ENCODE peak calls at places on chromosomes 6 and 20, in five cellular contexts. One of them, this sample, is unnamed.

GRCh38 chr20:4064118-4064962 is 49.0 kb upstream of the RNF24 start:
- DNase-seq in dorsolateral prefrontal cortex: peak
- DNase-seq in type B pancreatic cell: no peak
- DNase-seq in neural progenitor cell: peak
- DNase-seq in fibroblast of mammary gland: peak
- DNase-seq in this sample: peak

GRCh38 chr6:37915463-37915862 is 95.9 kb downstream of the ZFAND3 start:
- DNase-seq in dorsolateral prefrontal cortex: no peak
- DNase-seq in type B pancreatic cell: no peak
- DNase-seq in neural progenitor cell: no peak
- DNase-seq in fibroblast of mammary gland: no peak
- DNase-seq in this sample: no peak

GRCh38 chr6:134517145-134517658 is 199.3 kb upstream of the SGK1 start:
- DNase-seq in dorsolateral prefrontal cortex: no peak
- DNase-seq in type B pancreatic cell: no peak
- DNase-seq in neural progenitor cell: peak
- DNase-seq in fibroblast of mammary gland: peak
- DNase-seq in this sample: no peak

GRCh38 chr6:12269100-12269499 is 21.1 kb upstream of the EDN1 start:
- DNase-seq in dorsolateral prefrontal cortex: no peak
- DNase-seq in type B pancreatic cell: no peak
- DNase-seq in neural progenitor cell: no peak
- DNase-seq in fibroblast of mammary gland: no peak
- DNase-seq in this sample: no peak

GRCh38 chr6:88641178-88641903 is 322.1 kb downstream of the RNGTT start:
- DNase-seq in dorsolateral prefrontal cortex: no peak
- DNase-seq in type B pancreatic cell: no peak
- DNase-seq in neural progenitor cell: no peak
- DNase-seq in fibroblast of mammary gland: no peak
- DNase-seq in this sample: no peak

GRCh38 chr6:33577106-33577535 is 3.0 kb downstream of the BAK1 start:
- DNase-seq in dorsolateral prefrontal cortex: no peak
- DNase-seq in type B pancreatic cell: no peak
- DNase-seq in neural progenitor cell: no peak
- DNase-seq in fibroblast of mammary gland: peak
- DNase-seq in this sample: no peak

GRCh38 chr6:100167585-100167984 is 173.6 kb upstream of the MCHR2 start:
- DNase-seq in dorsolateral prefrontal cortex: no peak
- DNase-seq in type B pancreatic cell: no peak
- DNase-seq in neural progenitor cell: no peak
- DNase-seq in fibroblast of mammary gland: no peak
- DNase-seq in this sample: no peak

GRCh38 chr6:167154291-167154690 is 3.5 kb downstream of the GPR31 start:
- DNase-seq in dorsolateral prefrontal cortex: no peak
- DNase-seq in type B pancreatic cell: no peak
- DNase-seq in neural progenitor cell: no peak
- DNase-seq in fibroblast of mammary gland: no peak
- DNase-seq in this sample: no peak

GRCh38 chr20:45611054-45611453 is 18.5 kb upstream of the WFDC10A start:
- DNase-seq in dorsolateral prefrontal cortex: no peak
- DNase-seq in type B pancreatic cell: no peak
- DNase-seq in neural progenitor cell: no peak
- DNase-seq in fibroblast of mammary gland: peak
- DNase-seq in this sample: peak

GRCh38 chr6:169592558-169592957 is 109.3 kb downstream of the WDR27 start:
- DNase-seq in dorsolateral prefrontal cortex: no peak
- DNase-seq in type B pancreatic cell: no peak
- DNase-seq in neural progenitor cell: no peak
- DNase-seq in fibroblast of mammary gland: peak
- DNase-seq in this sample: no peak

GRCh38 chr20:13355386-13355785 is 134.3 kb downstream of the ISM1 start:
- DNase-seq in dorsolateral prefrontal cortex: no peak
- DNase-seq in type B pancreatic cell: no peak
- DNase-seq in neural progenitor cell: no peak
- DNase-seq in fibroblast of mammary gland: no peak
- DNase-seq in this sample: no peak

GRCh38 chr6:16901777-16902176 is 140.5 kb upstream of the ATXN1 start:
- DNase-seq in dorsolateral prefrontal cortex: peak
- DNase-seq in type B pancreatic cell: no peak
- DNase-seq in neural progenitor cell: no peak
- DNase-seq in fibroblast of mammary gland: peak
- DNase-seq in this sample: no peak

GRCh38 chr6:13614126-13614925 is 809 bp upstream of the NOL7 start:
- DNase-seq in dorsolateral prefrontal cortex: no peak
- DNase-seq in type B pancreatic cell: peak
- DNase-seq in neural progenitor cell: peak
- DNase-seq in fibroblast of mammary gland: peak
- DNase-seq in this sample: no peak

GRCh38 chr6:135909737-135910387 is 58.4 kb downstream of the PDE7B start:
- DNase-seq in dorsolateral prefrontal cortex: no peak
- DNase-seq in type B pancreatic cell: no peak
- DNase-seq in neural progenitor cell: peak
- DNase-seq in fibroblast of mammary gland: peak
- DNase-seq in this sample: no peak

GRCh38 chr6:168147205-168147738 is 68.3 kb upstream of the FRMD1 start:
- DNase-seq in dorsolateral prefrontal cortex: no peak
- DNase-seq in type B pancreatic cell: peak
- DNase-seq in neural progenitor cell: no peak
- DNase-seq in fibroblast of mammary gland: no peak
- DNase-seq in this sample: peak

GRCh38 chr6:36727491-36728021 is 29.9 kb downstream of the RAB44 start:
- DNase-seq in dorsolateral prefrontal cortex: no peak
- DNase-seq in type B pancreatic cell: no peak
- DNase-seq in neural progenitor cell: no peak
- DNase-seq in fibroblast of mammary gland: peak
- DNase-seq in this sample: no peak

GRCh38 chr20:2688041-2688591 is 4.5 kb upstream of the EBF4 start:
- DNase-seq in dorsolateral prefrontal cortex: peak
- DNase-seq in type B pancreatic cell: no peak
- DNase-seq in neural progenitor cell: peak
- DNase-seq in fibroblast of mammary gland: peak
- DNase-seq in this sample: no peak

GRCh38 chr20:23106271-23106851 is 20.2 kb upstream of the CD93 start:
- DNase-seq in dorsolateral prefrontal cortex: no peak
- DNase-seq in type B pancreatic cell: no peak
- DNase-seq in neural progenitor cell: no peak
- DNase-seq in fibroblast of mammary gland: no peak
- DNase-seq in this sample: no peak

GRCh38 chr6:46888578-46888977 is 33.2 kb downstream of the ADGRF5 start:
- DNase-seq in dorsolateral prefrontal cortex: no peak
- DNase-seq in type B pancreatic cell: no peak
- DNase-seq in neural progenitor cell: no peak
- DNase-seq in fibroblast of mammary gland: no peak
- DNase-seq in this sample: no peak

GRCh38 chr6:39887692-39888450 is 46.4 kb downstream of the MOCS1 start:
- DNase-seq in dorsolateral prefrontal cortex: peak
- DNase-seq in type B pancreatic cell: no peak
- DNase-seq in neural progenitor cell: peak
- DNase-seq in fibroblast of mammary gland: peak
- DNase-seq in this sample: no peak

GRCh38 chr6:44381739-44382138 is 5.8 kb upstream of the CDC5L start:
- DNase-seq in dorsolateral prefrontal cortex: no peak
- DNase-seq in type B pancreatic cell: no peak
- DNase-seq in neural progenitor cell: no peak
- DNase-seq in fibroblast of mammary gland: peak
- DNase-seq in this sample: no peak

GRCh38 chr6:37628611-37629320 is 68.9 kb downstream of the MDGA1 start:
- DNase-seq in dorsolateral prefrontal cortex: peak
- DNase-seq in type B pancreatic cell: no peak
- DNase-seq in neural progenitor cell: no peak
- DNase-seq in fibroblast of mammary gland: peak
- DNase-seq in this sample: no peak

GRCh38 chr6:167995302-167995701 is 2.2 kb upstream of the KIF25 start:
- DNase-seq in dorsolateral prefrontal cortex: no peak
- DNase-seq in type B pancreatic cell: no peak
- DNase-seq in neural progenitor cell: no peak
- DNase-seq in fibroblast of mammary gland: no peak
- DNase-seq in this sample: peak

GRCh38 chr6:150620763-150621162 is 21.1 kb downstream of the PLEKHG1 start:
- DNase-seq in dorsolateral prefrontal cortex: no peak
- DNase-seq in type B pancreatic cell: no peak
- DNase-seq in neural progenitor cell: no peak
- DNase-seq in fibroblast of mammary gland: no peak
- DNase-seq in this sample: no peak

GRCh38 chr6:19433101-19433500 is 404.1 kb upstream of the ID4 start:
- DNase-seq in dorsolateral prefrontal cortex: no peak
- DNase-seq in type B pancreatic cell: no peak
- DNase-seq in neural progenitor cell: no peak
- DNase-seq in fibroblast of mammary gland: no peak
- DNase-seq in this sample: no peak

GRCh38 chr20:46388201-46388836 is 18.1 kb downstream of the ELMO2 start:
- DNase-seq in dorsolateral prefrontal cortex: no peak
- DNase-seq in type B pancreatic cell: no peak
- DNase-seq in neural progenitor cell: no peak
- DNase-seq in fibroblast of mammary gland: no peak
- DNase-seq in this sample: no peak

GRCh38 chr20:3797592-3798404 is 1.7 kb downstream of the CDC25B start:
- DNase-seq in dorsolateral prefrontal cortex: no peak
- DNase-seq in type B pancreatic cell: no peak
- DNase-seq in neural progenitor cell: no peak
- DNase-seq in fibroblast of mammary gland: no peak
- DNase-seq in this sample: no peak

GRCh38 chr20:22385602-22386299 is 198.6 kb downstream of the FOXA2 start:
- DNase-seq in dorsolateral prefrontal cortex: no peak
- DNase-seq in type B pancreatic cell: no peak
- DNase-seq in neural progenitor cell: peak
- DNase-seq in fibroblast of mammary gland: no peak
- DNase-seq in this sample: no peak

GRCh38 chr6:21468487-21468886 is 125.1 kb upstream of the SOX4 start:
- DNase-seq in dorsolateral prefrontal cortex: no peak
- DNase-seq in type B pancreatic cell: no peak
- DNase-seq in neural progenitor cell: no peak
- DNase-seq in fibroblast of mammary gland: no peak
- DNase-seq in this sample: no peak

GRCh38 chr6:144284753-144285547 is at the start of gene UTRN:
- DNase-seq in dorsolateral prefrontal cortex: peak
- DNase-seq in type B pancreatic cell: peak
- DNase-seq in neural progenitor cell: peak
- DNase-seq in fibroblast of mammary gland: peak
- DNase-seq in this sample: peak

GRCh38 chr20:47228654-47229053 is 127.8 kb downstream of the ZMYND8 start:
- DNase-seq in dorsolateral prefrontal cortex: no peak
- DNase-seq in type B pancreatic cell: no peak
- DNase-seq in neural progenitor cell: no peak
- DNase-seq in fibroblast of mammary gland: no peak
- DNase-seq in this sample: no peak

DNA sequence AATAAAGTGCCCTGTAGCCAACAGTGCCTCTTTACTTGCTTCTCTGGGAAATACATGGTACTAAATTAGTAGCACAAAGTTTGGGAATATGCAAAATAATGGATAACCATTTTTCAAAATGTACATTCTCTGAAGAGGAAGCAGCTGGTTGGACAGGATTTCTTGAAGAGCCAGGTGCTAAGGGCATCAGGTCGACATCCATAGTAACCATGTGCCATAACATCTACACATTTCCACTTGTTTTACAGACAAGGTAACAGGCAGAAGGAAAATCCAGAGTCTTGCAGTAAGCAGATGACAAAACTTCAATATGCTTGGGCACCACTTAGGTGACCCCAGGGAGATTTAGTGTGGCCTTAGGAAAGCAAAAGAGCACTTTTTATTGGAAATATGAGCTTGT is 36.5 kb upstream of the SMIM28 start:
- DNase-seq in dorsolateral prefrontal cortex: no peak
- DNase-seq in type B pancreatic cell: no peak
- DNase-seq in neural progenitor cell: no peak
- DNase-seq in fibroblast of mammary gland: no peak
- DNase-seq in this sample: no peak
- TF ChIP-seq CTCF in dorsolateral prefrontal cortex: no peak
- TF ChIP-seq CTCF in type B pancreatic cell: no peak
- TF ChIP-seq CTCF in neural progenitor cell: no peak
- TF ChIP-seq CTCF in fibroblast of mammary gland: no peak
- TF ChIP-seq CTCF in this sample: no peak

DNA sequence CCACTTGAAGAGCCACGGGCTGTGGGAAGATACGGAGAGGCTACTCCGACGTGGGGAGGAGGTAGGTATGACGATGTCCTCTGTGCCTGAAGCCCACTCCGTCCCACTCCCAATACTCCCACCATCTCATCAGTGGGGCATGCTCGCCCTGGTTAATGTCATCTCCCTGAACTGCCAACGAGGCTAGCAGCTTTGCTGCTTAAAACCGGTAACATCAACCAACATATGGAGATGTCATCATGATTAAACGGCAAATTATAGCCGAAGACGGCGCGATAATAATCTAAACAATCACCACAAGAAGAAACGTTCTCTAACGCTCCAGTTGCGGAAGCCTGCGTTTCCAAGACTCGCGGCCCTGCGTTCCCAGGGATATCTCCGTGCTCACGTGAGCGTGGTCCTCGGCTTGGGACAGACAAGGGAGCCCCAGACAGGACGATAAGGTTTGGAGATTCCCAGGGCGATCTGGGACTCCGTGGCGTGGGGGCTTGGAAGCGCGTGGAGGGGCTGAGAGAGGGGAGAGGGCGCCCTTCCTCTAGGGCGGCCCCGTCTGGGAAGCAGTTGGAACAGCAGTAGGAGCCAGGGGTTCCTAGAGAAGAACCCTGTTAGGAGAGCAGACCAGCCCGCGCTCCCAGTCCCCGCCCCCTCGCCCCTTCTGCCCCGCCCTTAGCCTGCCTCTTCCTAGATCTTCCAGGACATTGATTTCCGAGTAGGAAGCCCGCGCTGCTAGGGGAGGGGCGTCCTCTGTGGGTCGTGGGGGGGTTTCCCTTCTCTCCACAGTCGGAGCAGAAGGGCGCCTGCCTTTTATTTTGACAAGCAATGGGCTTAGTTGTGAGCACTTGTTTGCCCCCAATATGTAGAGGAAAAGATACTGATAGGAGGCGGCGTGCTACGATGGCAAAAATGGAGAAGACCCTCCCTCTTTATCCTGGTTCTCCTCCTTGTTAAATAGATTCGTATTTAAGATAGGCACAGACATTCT is 10.7 kb downstream of the NRN1 start:
- DNase-seq in dorsolateral prefrontal cortex: no peak
- DNase-seq in type B pancreatic cell: no peak
- DNase-seq in neural progenitor cell: peak
- DNase-seq in fibroblast of mammary gland: peak
- DNase-seq in this sample: peak
- TF ChIP-seq CTCF in dorsolateral prefrontal cortex: no peak
- TF ChIP-seq CTCF in type B pancreatic cell: peak
- TF ChIP-seq CTCF in neural progenitor cell: peak
- TF ChIP-seq CTCF in fibroblast of mammary gland: peak
- TF ChIP-seq CTCF in this sample: no peak

GRCh38 chr20:44471481-44471882 is 4.2 kb upstream of the TTPAL start:
- DNase-seq in dorsolateral prefrontal cortex: no peak
- DNase-seq in type B pancreatic cell: no peak
- DNase-seq in neural progenitor cell: peak
- DNase-seq in fibroblast of mammary gland: peak
- DNase-seq in this sample: no peak
- TF ChIP-seq CTCF in dorsolateral prefrontal cortex: no peak
- TF ChIP-seq CTCF in type B pancreatic cell: peak
- TF ChIP-seq CTCF in neural progenitor cell: peak
- TF ChIP-seq CTCF in fibroblast of mammary gland: peak
- TF ChIP-seq CTCF in this sample: peak

DNA sequence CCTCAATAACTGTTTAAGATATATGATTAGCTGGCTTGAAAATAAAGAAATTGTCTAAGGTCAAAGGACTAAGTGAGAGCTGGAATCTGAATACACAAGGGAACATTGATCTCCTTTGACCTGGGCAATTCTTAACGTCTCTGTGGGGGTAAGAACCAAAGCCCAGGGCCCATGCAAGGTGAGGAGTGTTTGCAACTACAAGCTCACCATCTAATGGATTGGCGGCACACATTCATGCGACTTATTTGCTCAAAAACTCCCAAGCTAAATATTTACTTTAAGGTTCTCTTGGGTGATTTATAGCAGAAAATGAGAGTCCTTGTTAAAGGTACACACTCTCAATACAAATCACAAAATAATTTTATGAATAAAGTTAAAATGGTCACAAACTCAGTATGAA is 392.0 kb upstream of the FLRT3 start:
- DNase-seq in dorsolateral prefrontal cortex: no peak
- DNase-seq in type B pancreatic cell: no peak
- DNase-seq in neural progenitor cell: no peak
- DNase-seq in fibroblast of mammary gland: no peak
- DNase-seq in this sample: no peak
- TF ChIP-seq CTCF in dorsolateral prefrontal cortex: no peak
- TF ChIP-seq CTCF in type B pancreatic cell: no peak
- TF ChIP-seq CTCF in neural progenitor cell: no peak
- TF ChIP-seq CTCF in fibroblast of mammary gland: no peak
- TF ChIP-seq CTCF in this sample: no peak